ENCODE peak calls at places on chromosomes 16 and 17, in four cellular contexts. K is hypothalamus, Y is HTR-8/SVneo, I is NCI-H2107. M is an unnamed sample.
A peak's percentile ranks its signal among the peaks of the same experiment; 100 is the strongest.

GRCh38 chr17:5078106-5079028 is at the start of gene ZFP3:
- DNase-seq in I (peak; percentile 46), K (peak; percentile 85), Y (peak; percentile 72), M (peak; percentile 39)

GRCh38 chr17:77546772-77547201 is 406.0 kb downstream of the SEC14L1 start:
- DNase-seq in Y (no peak), K (no peak), I (no peak), M (no peak)

GRCh38 chr16:49986351-49987124 is 38.5 kb upstream of the CNEP1R1 start:
- DNase-seq in K (no peak), I (no peak), Y (no peak), M (peak; percentile 5)

GRCh38 chr17:80789356-80789902 is 202.2 kb upstream of the CHMP6 start:
- DNase-seq in I (no peak), K (no peak), Y (peak; percentile 71), M (no peak)

GRCh38 chr16:87569601-87570559 is 32.4 kb upstream of the JPH3 start:
- DNase-seq in I (no peak), K (no peak), Y (no peak), M (no peak)

GRCh38 chr16:83138512-83138911 is 511.7 kb downstream of the CDH13 start:
- DNase-seq in I (no peak), K (no peak), Y (no peak), M (no peak)

GRCh38 chr16:48810803-48811453 is 200.9 kb upstream of the N4BP1 start:
- DNase-seq in K (no peak), I (no peak), Y (no peak), M (no peak)

GRCh38 chr16:26569793-26570192 is 496.9 kb upstream of the C16orf82 start:
- DNase-seq in K (no peak), Y (peak; percentile 1), I (no peak), M (peak; percentile 34)

GRCh38 chr16:7037491-7037890 is 295.2 kb upstream of the RBFOX1 start:
- DNase-seq in Y (no peak), K (no peak), I (no peak), M (no peak)

GRCh38 chr16:13332713-13333255 is 431.4 kb downstream of the SHISA9 start:
- DNase-seq in I (no peak), K (no peak), Y (no peak), M (peak; percentile 63)

GRCh38 chr17:2928294-2928890 is 132.2 kb downstream of the RAP1GAP2 start:
- DNase-seq in Y (no peak), I (no peak), K (no peak), M (no peak)

GRCh38 chr16:69520800-69521602 is 44.8 kb upstream of the NFAT5 start:
- DNase-seq in I (no peak), Y (no peak), K (no peak), M (no peak)

GRCh38 chr16:65314246-65315003 is 192.6 kb upstream of the CDH11 start:
- DNase-seq in I (no peak), K (no peak), Y (no peak), M (no peak)

GRCh38 chr16:13036600-13036999 is 135.2 kb downstream of the SHISA9 start:
- DNase-seq in K (no peak), Y (no peak), I (no peak), M (no peak)

GRCh38 chr17:74919440-74920305 is 3.4 kb downstream of the USH1G start:
- DNase-seq in K (no peak), I (no peak), Y (no peak), M (no peak)

GRCh38 chr16:79188115-79188779 is 412.3 kb downstream of the MAF start:
- DNase-seq in I (no peak), K (no peak), Y (no peak), M (no peak)

GRCh38 chr17:40921026-40921425 is 16.4 kb downstream of the KRT23 start:
- DNase-seq in I (no peak), K (no peak), Y (no peak), M (no peak)

GRCh38 chr17:81809556-81809998 is 5.6 kb downstream of the GCGR start:
- DNase-seq in K (no peak), I (no peak), Y (no peak), M (no peak)

GRCh38 chr17:36133629-36134259 is 30.1 kb downstream of the CCL4 start:
- DNase-seq in K (no peak), I (no peak), Y (no peak), M (no peak)

GRCh38 chr17:42675984-42676423 is 790 bp downstream of the PLEKHH3 start:
- DNase-seq in I (no peak), Y (peak; percentile 34), K (no peak), M (no peak)

GRCh38 chr16:4172070-4172469 is 55.8 kb upstream of the ADCY9 start:
- DNase-seq in I (no peak), K (no peak), Y (no peak), M (no peak)

GRCh38 chr16:58843675-58844074 is 109.6 kb upstream of the GOT2 start:
- DNase-seq in I (no peak), K (no peak), Y (peak; percentile 11), M (no peak)

M was measured in NCI-H2029 treated with DMSO at 0.1 percent for 48 hours.